ENCODE peak calls at places on chromosomes 7 and 10, in ten cellular contexts. One of them, this sample, is unnamed.

GRCh38 chr7:104979167-104979841 is 34.7 kb upstream of the KMT2E start:
- DNase-seq in BE2C: peak; percentile 36
- DNase-seq in H1: no peak
- DNase-seq in HepG2: no peak
- DNase-seq in adrenal gland: no peak
- DNase-seq in right lobe of liver: no peak
- DNase-seq in fibroblast of lung: peak; percentile 63
- DNase-seq in cardiac muscle cell: peak; percentile 21
- DNase-seq in astrocyte: peak; percentile 78
- DNase-seq in left ventricle myocardium inferior: no peak
- DNase-seq in this sample: peak; percentile 77

GRCh38 chr10:510415-510881 is 179.0 kb downstream of the DIP2C start:
- DNase-seq in BE2C: no peak
- DNase-seq in H1: no peak
- DNase-seq in HepG2: no peak
- DNase-seq in adrenal gland: no peak
- DNase-seq in right lobe of liver: no peak
- DNase-seq in fibroblast of lung: peak; percentile 44
- DNase-seq in cardiac muscle cell: peak; percentile 12
- DNase-seq in astrocyte: peak; percentile 20
- DNase-seq in left ventricle myocardium inferior: peak; percentile 42
- DNase-seq in this sample: peak; percentile 14

GRCh38 chr10:772227-772637 is 82.8 kb upstream of the DIP2C start:
- DNase-seq in BE2C: no peak
- DNase-seq in H1: no peak
- DNase-seq in HepG2: no peak
- DNase-seq in adrenal gland: peak; percentile 22
- DNase-seq in right lobe of liver: no peak
- DNase-seq in fibroblast of lung: no peak
- DNase-seq in cardiac muscle cell: no peak
- DNase-seq in astrocyte: no peak
- DNase-seq in left ventricle myocardium inferior: no peak
- DNase-seq in this sample: no peak

GRCh38 chr7:153381275-153382119 is 621.9 kb downstream of the ACTR3B start:
- DNase-seq in BE2C: peak; percentile 54
- DNase-seq in H1: peak; percentile 25
- DNase-seq in HepG2: peak; percentile 28
- DNase-seq in adrenal gland: peak; percentile 46
- DNase-seq in right lobe of liver: no peak
- DNase-seq in fibroblast of lung: no peak
- DNase-seq in cardiac muscle cell: peak; percentile 37
- DNase-seq in astrocyte: no peak
- DNase-seq in left ventricle myocardium inferior: no peak
- DNase-seq in this sample: no peak

GRCh38 chr10:6221192-6221940 is 18.6 kb downstream of the PFKFB3 start:
- DNase-seq in BE2C: no peak
- DNase-seq in H1: no peak
- DNase-seq in HepG2: no peak
- DNase-seq in adrenal gland: no peak
- DNase-seq in right lobe of liver: no peak
- DNase-seq in fibroblast of lung: no peak
- DNase-seq in cardiac muscle cell: no peak
- DNase-seq in astrocyte: no peak
- DNase-seq in left ventricle myocardium inferior: no peak
- DNase-seq in this sample: no peak

GRCh38 chr7:137949416-137950262 is 52.2 kb downstream of the CREB3L2 start:
- DNase-seq in BE2C: no peak
- DNase-seq in H1: no peak
- DNase-seq in HepG2: no peak
- DNase-seq in adrenal gland: no peak
- DNase-seq in right lobe of liver: no peak
- DNase-seq in fibroblast of lung: no peak
- DNase-seq in cardiac muscle cell: no peak
- DNase-seq in astrocyte: no peak
- DNase-seq in left ventricle myocardium inferior: no peak
- DNase-seq in this sample: no peak

GRCh38 chr10:86100581-86101061 is 266.0 kb downstream of the GRID1 start:
- DNase-seq in BE2C: peak; percentile 31
- DNase-seq in H1: no peak
- DNase-seq in HepG2: peak; percentile 23
- DNase-seq in adrenal gland: no peak
- DNase-seq in right lobe of liver: no peak
- DNase-seq in fibroblast of lung: no peak
- DNase-seq in cardiac muscle cell: peak; percentile 42
- DNase-seq in astrocyte: peak; percentile 2
- DNase-seq in left ventricle myocardium inferior: no peak
- DNase-seq in this sample: peak; percentile 11

GRCh38 chr7:2757361-2757903 is 69.4 kb downstream of the AMZ1 start:
- DNase-seq in BE2C: peak; percentile 81
- DNase-seq in H1: no peak
- DNase-seq in HepG2: no peak
- DNase-seq in adrenal gland: peak; percentile 90
- DNase-seq in right lobe of liver: no peak
- DNase-seq in fibroblast of lung: no peak
- DNase-seq in cardiac muscle cell: no peak
- DNase-seq in astrocyte: no peak
- DNase-seq in left ventricle myocardium inferior: peak; percentile 44
- DNase-seq in this sample: peak; percentile 64

GRCh38 chr10:124732931-124733536 is 11.1 kb downstream of the FAM53B start:
- DNase-seq in BE2C: no peak
- DNase-seq in H1: no peak
- DNase-seq in HepG2: no peak
- DNase-seq in adrenal gland: peak; percentile 87
- DNase-seq in right lobe of liver: no peak
- DNase-seq in fibroblast of lung: no peak
- DNase-seq in cardiac muscle cell: peak; percentile 52
- DNase-seq in astrocyte: peak; percentile 44
- DNase-seq in left ventricle myocardium inferior: peak; percentile 68
- DNase-seq in this sample: no peak

GRCh38 chr10:124735491-124736286 is 8.5 kb downstream of the FAM53B start:
- DNase-seq in BE2C: no peak
- DNase-seq in H1: no peak
- DNase-seq in HepG2: no peak
- DNase-seq in adrenal gland: peak; percentile 24
- DNase-seq in right lobe of liver: no peak
- DNase-seq in fibroblast of lung: no peak
- DNase-seq in cardiac muscle cell: no peak
- DNase-seq in astrocyte: no peak
- DNase-seq in left ventricle myocardium inferior: no peak
- DNase-seq in this sample: no peak

GRCh38 chr10:124733566-124734245 is 10.5 kb downstream of the FAM53B start:
- DNase-seq in BE2C: no peak
- DNase-seq in H1: no peak
- DNase-seq in HepG2: no peak
- DNase-seq in adrenal gland: peak; percentile 39
- DNase-seq in right lobe of liver: no peak
- DNase-seq in fibroblast of lung: no peak
- DNase-seq in cardiac muscle cell: peak; percentile 55
- DNase-seq in astrocyte: no peak
- DNase-seq in left ventricle myocardium inferior: no peak
- DNase-seq in this sample: no peak

GRCh38 chr10:124736491-124737136 is 7.6 kb downstream of the FAM53B start:
- DNase-seq in BE2C: no peak
- DNase-seq in H1: no peak
- DNase-seq in HepG2: peak; percentile 32
- DNase-seq in adrenal gland: peak; percentile 89
- DNase-seq in right lobe of liver: peak; percentile 91
- DNase-seq in fibroblast of lung: peak; percentile 87
- DNase-seq in cardiac muscle cell: peak; percentile 62
- DNase-seq in astrocyte: peak; percentile 46
- DNase-seq in left ventricle myocardium inferior: peak; percentile 88
- DNase-seq in this sample: peak; percentile 67

GRCh38 chr10:124734311-124735166 is 9.6 kb downstream of the FAM53B start:
- DNase-seq in BE2C: no peak
- DNase-seq in H1: no peak
- DNase-seq in HepG2: no peak
- DNase-seq in adrenal gland: peak; percentile 25
- DNase-seq in right lobe of liver: no peak
- DNase-seq in fibroblast of lung: no peak
- DNase-seq in cardiac muscle cell: no peak
- DNase-seq in astrocyte: no peak
- DNase-seq in left ventricle myocardium inferior: no peak
- DNase-seq in this sample: no peak
- H3K4me3 ChIP-seq in BE2C: no peak overlapping the region
- H3K4me3 ChIP-seq in H1: no peak overlapping the region
- H3K4me3 ChIP-seq in HepG2: no peak overlapping the region
- H3K4me3 ChIP-seq in adrenal gland: no peak overlapping the region
- H3K4me3 ChIP-seq in right lobe of liver: no peak overlapping the region
- H3K4me3 ChIP-seq in fibroblast of lung: no peak overlapping the region
- H3K4me3 ChIP-seq in cardiac muscle cell: no peak overlapping the region
- H3K4me3 ChIP-seq in astrocyte: no peak overlapping the region
- H3K4me3 ChIP-seq in left ventricle myocardium inferior: no peak overlapping the region
- H3K4me3 ChIP-seq in this sample: no peak overlapping the region

DNA sequence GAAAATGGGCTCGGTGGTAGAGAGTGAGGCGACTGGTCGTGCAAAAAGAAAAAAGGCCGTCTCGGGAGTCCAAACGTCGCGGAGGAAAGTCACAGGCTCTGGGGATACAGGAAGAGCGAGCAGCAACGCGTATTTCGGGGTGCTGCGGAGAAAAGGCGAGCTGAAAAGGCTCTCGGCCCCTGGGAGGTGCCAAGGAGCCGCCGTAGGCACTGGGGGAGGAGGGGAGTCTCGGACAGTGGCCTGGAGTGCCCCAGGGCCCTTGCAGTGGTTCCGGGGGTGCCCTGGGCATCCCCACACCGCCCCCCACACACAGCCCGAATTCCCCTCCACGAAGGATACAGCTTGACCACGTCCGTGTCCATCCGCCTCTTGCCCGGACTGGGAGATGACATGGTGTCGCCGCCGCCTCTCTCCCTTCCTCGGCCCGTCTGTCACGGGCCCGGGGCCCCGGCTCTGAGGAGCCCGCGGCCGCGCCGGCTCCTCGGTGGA is 552 bp downstream of the UBE2H start:
- DNase-seq in BE2C: peak; percentile 27
- DNase-seq in H1: no peak
- DNase-seq in HepG2: no peak
- DNase-seq in adrenal gland: peak; percentile 56
- DNase-seq in right lobe of liver: peak; percentile 60
- DNase-seq in fibroblast of lung: no peak
- DNase-seq in cardiac muscle cell: peak; percentile 28
- DNase-seq in astrocyte: no peak
- DNase-seq in left ventricle myocardium inferior: peak; percentile 44
- DNase-seq in this sample: peak; percentile 21
- TF ChIP-seq CTCF in BE2C: no peak
- TF ChIP-seq CTCF in H1: no peak
- TF ChIP-seq CTCF in HepG2: peak; percentile 26
- TF ChIP-seq CTCF in adrenal gland: no peak
- TF ChIP-seq CTCF in right lobe of liver: no peak
- TF ChIP-seq CTCF in fibroblast of lung: no peak
- TF ChIP-seq CTCF in cardiac muscle cell: no peak
- TF ChIP-seq CTCF in astrocyte: no peak
- TF ChIP-seq CTCF in left ventricle myocardium inferior: no peak
- TF ChIP-seq CTCF in this sample: no peak

DNA sequence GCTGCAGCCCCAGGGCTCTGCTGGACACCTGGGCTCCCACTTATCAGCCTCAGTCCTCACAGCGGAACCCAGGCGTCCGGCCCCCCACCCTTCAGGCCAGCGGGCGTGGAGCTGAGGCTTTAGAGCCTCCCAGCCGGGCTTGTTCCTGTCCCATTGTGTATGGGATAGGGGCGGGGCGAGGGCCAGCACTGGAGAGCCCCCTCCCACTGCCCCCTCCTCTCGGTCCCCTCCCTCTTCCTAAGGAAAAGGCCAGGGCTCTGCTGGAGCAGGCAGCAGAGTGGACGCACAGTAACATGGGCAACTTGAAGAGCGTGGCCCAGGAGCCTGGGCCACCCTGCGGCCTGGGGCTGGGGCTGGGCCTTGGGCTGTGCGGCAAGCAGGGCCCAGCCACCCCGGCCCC is 2.7 kb downstream of the NOS3 start:
- DNase-seq in BE2C: no peak
- DNase-seq in H1: no peak
- DNase-seq in HepG2: no peak
- DNase-seq in adrenal gland: no peak
- DNase-seq in right lobe of liver: peak; percentile 83
- DNase-seq in fibroblast of lung: no peak
- DNase-seq in cardiac muscle cell: no peak
- DNase-seq in astrocyte: no peak
- DNase-seq in left ventricle myocardium inferior: peak; percentile 79
- DNase-seq in this sample: no peak
- H3K4me3 ChIP-seq in BE2C: no peak overlapping the region
- H3K4me3 ChIP-seq in H1: no peak overlapping the region
- H3K4me3 ChIP-seq in HepG2: no peak overlapping the region
- H3K4me3 ChIP-seq in adrenal gland: no peak overlapping the region
- H3K4me3 ChIP-seq in right lobe of liver: peak overlapping the region; percentile 27
- H3K4me3 ChIP-seq in fibroblast of lung: no peak overlapping the region
- H3K4me3 ChIP-seq in cardiac muscle cell: no peak overlapping the region
- H3K4me3 ChIP-seq in astrocyte: no peak overlapping the region
- H3K4me3 ChIP-seq in left ventricle myocardium inferior: peak overlapping the region; percentile 69
- H3K4me3 ChIP-seq in this sample: no peak overlapping the region

GRCh38 chr7:122889116-122889515 is 2.9 kb upstream of the CADPS2 start:
- DNase-seq in BE2C: no peak
- DNase-seq in H1: no peak
- DNase-seq in HepG2: no peak
- DNase-seq in adrenal gland: no peak
- DNase-seq in right lobe of liver: no peak
- DNase-seq in fibroblast of lung: no peak
- DNase-seq in cardiac muscle cell: no peak
- DNase-seq in astrocyte: no peak
- DNase-seq in left ventricle myocardium inferior: no peak
- DNase-seq in this sample: no peak

GRCh38 chr7:122887848-122888247 is 1.6 kb upstream of the CADPS2 start:
- DNase-seq in BE2C: no peak
- DNase-seq in H1: no peak
- DNase-seq in HepG2: no peak
- DNase-seq in adrenal gland: no peak
- DNase-seq in right lobe of liver: no peak
- DNase-seq in fibroblast of lung: no peak
- DNase-seq in cardiac muscle cell: no peak
- DNase-seq in astrocyte: no peak
- DNase-seq in left ventricle myocardium inferior: no peak
- DNase-seq in this sample: no peak

GRCh38 chr7:122886357-122887081 is at the start of gene CADPS2:
- DNase-seq in BE2C: peak; percentile 53
- DNase-seq in H1: peak; percentile 59
- DNase-seq in HepG2: peak; percentile 86
- DNase-seq in adrenal gland: peak; percentile 92
- DNase-seq in right lobe of liver: peak; percentile 90
- DNase-seq in fibroblast of lung: peak; percentile 90
- DNase-seq in cardiac muscle cell: peak; percentile 85
- DNase-seq in astrocyte: peak; percentile 79
- DNase-seq in left ventricle myocardium inferior: peak; percentile 85
- DNase-seq in this sample: peak; percentile 70

GRCh38 chr7:122885583-122886356 is 490 bp downstream of the CADPS2 start:
- DNase-seq in BE2C: peak; percentile 26
- DNase-seq in H1: no peak
- DNase-seq in HepG2: peak; percentile 34
- DNase-seq in adrenal gland: peak; percentile 66
- DNase-seq in right lobe of liver: peak; percentile 58
- DNase-seq in fibroblast of lung: peak; percentile 43
- DNase-seq in cardiac muscle cell: peak; percentile 63
- DNase-seq in astrocyte: peak; percentile 26
- DNase-seq in left ventricle myocardium inferior: peak; percentile 45
- DNase-seq in this sample: peak; percentile 17

DNA sequence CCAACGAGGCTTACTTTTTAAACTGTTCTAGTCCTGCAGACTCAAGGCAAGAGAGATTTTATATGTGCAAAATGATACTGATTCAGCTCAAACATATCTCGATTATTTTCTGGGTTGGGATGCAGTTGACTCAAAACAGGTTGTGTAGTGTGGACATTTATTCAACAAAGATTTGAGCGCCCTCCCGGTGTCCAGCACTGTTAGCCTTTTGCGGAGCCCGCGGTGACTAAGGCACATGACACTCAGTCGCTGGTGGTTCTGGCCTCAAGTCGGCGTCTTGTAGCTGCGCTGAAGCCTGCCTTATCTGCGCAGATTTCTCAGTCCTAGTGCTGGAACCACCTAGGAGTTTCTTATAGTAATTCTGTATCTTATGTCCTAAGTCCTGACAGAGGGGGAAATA is 938 bp upstream of the CADPS2 start:
- DNase-seq in BE2C: peak; percentile 29
- DNase-seq in H1: no peak
- DNase-seq in HepG2: peak; percentile 66
- DNase-seq in adrenal gland: peak; percentile 81
- DNase-seq in right lobe of liver: peak; percentile 81
- DNase-seq in fibroblast of lung: peak; percentile 76
- DNase-seq in cardiac muscle cell: peak; percentile 77
- DNase-seq in astrocyte: peak; percentile 75
- DNase-seq in left ventricle myocardium inferior: peak; percentile 68
- DNase-seq in this sample: peak; percentile 58
- TF ChIP-seq CTCF in BE2C: peak; percentile 16
- TF ChIP-seq CTCF in H1: peak; percentile 30
- TF ChIP-seq CTCF in HepG2: peak; percentile 70
- TF ChIP-seq CTCF in adrenal gland: peak; percentile 26
- TF ChIP-seq CTCF in right lobe of liver: peak; percentile 28
- TF ChIP-seq CTCF in fibroblast of lung: peak; percentile 12
- TF ChIP-seq CTCF in cardiac muscle cell: peak; percentile 34
- TF ChIP-seq CTCF in astrocyte: no peak
- TF ChIP-seq CTCF in left ventricle myocardium inferior: peak; percentile 45
- TF ChIP-seq CTCF in this sample: peak; percentile 34

This sample was measured in AG10803.